ENCODE peak calls at places on chromosomes 11 and 22, in eight cellular contexts. T is HFF-Myc, S is neural crest cell, B is tibial nerve, K is left ventricle myocardium inferior, O is left lung, L is fibroblast of mammary gland, P is cardiac fibroblast. U is an unnamed sample.

GRCh38 chr11:57781529-57781943 is 19.9 kb downstream of the CTNND1 start:
- DNase-seq in O (no peak), B (no peak), L (peak; percentile 45), S (no peak), T (no peak), K (no peak), P (peak; percentile 42), U (no peak)

GRCh38 chr11:475941-476340 is 25.9 kb downstream of the PTDSS2 start:
- DNase-seq in P (no peak), K (no peak), S (no peak), T (no peak), B (no peak), O (no peak), L (no peak), U (no peak)

GRCh38 chr11:104897891-104898684 is at the start of gene CASP12:
- DNase-seq in L (no peak), P (no peak), O (no peak), T (no peak), B (no peak), K (no peak), S (no peak), U (no peak)

GRCh38 chr11:120539681-120540369 is 28.3 kb downstream of the GRIK4 start:
- DNase-seq in B (no peak), O (no peak), S (no peak), L (peak; percentile 33), P (peak; percentile 31), T (no peak), K (no peak), U (no peak)

GRCh38 chr22:28187612-28188011 is 268.6 kb upstream of the PITPNB start:
- DNase-seq in B (no peak), L (no peak), S (no peak), O (no peak), P (no peak), T (no peak), K (no peak), U (no peak)

GRCh38 chr11:112769170-112769569 is 192.1 kb upstream of the NCAM1 start:
- DNase-seq in T (no peak), O (no peak), P (no peak), S (no peak), K (no peak), B (no peak), L (no peak), U (no peak)

GRCh38 chr11:77046060-77046501 is 11.9 kb downstream of the B3GNT6 start:
- DNase-seq in L (peak; percentile 5), O (peak; percentile 88), T (no peak), B (no peak), K (no peak), P (peak; percentile 20), S (peak; percentile 66), U (no peak)

GRCh38 chr22:24128631-24129601 is 52.4 kb upstream of the SUSD2 start:
- DNase-seq in T (no peak), P (no peak), S (no peak), B (no peak), O (peak; percentile 39), L (no peak), K (peak; percentile 8), U (no peak)

GRCh38 chr11:57240007-57240406 is 3.0 kb upstream of the APLNR start:
- DNase-seq in S (no peak), T (no peak), B (no peak), K (no peak), L (no peak), O (no peak), P (no peak), U (no peak)

GRCh38 chr11:78331711-78332110 is 85.9 kb downstream of the GAB2 start:
- DNase-seq in B (no peak), O (no peak), K (no peak), T (no peak), P (no peak), S (peak; percentile 37), L (no peak), U (no peak)

GRCh38 chr22:40819741-40820140 is 595 bp upstream of the SLC25A17 start:
- DNase-seq in K (no peak), O (no peak), T (no peak), L (peak; percentile 49), S (no peak), B (no peak), P (peak; percentile 52), U (no peak)

GRCh38 chr11:126989942-126990715 is 10.4 kb downstream of the KIRREL3 start:
- DNase-seq in O (peak; percentile 87), S (peak; percentile 82), L (peak; percentile 62), K (peak; percentile 62), P (peak; percentile 69), B (peak; percentile 65), T (peak; percentile 32), U (peak; percentile 46)

DNA sequence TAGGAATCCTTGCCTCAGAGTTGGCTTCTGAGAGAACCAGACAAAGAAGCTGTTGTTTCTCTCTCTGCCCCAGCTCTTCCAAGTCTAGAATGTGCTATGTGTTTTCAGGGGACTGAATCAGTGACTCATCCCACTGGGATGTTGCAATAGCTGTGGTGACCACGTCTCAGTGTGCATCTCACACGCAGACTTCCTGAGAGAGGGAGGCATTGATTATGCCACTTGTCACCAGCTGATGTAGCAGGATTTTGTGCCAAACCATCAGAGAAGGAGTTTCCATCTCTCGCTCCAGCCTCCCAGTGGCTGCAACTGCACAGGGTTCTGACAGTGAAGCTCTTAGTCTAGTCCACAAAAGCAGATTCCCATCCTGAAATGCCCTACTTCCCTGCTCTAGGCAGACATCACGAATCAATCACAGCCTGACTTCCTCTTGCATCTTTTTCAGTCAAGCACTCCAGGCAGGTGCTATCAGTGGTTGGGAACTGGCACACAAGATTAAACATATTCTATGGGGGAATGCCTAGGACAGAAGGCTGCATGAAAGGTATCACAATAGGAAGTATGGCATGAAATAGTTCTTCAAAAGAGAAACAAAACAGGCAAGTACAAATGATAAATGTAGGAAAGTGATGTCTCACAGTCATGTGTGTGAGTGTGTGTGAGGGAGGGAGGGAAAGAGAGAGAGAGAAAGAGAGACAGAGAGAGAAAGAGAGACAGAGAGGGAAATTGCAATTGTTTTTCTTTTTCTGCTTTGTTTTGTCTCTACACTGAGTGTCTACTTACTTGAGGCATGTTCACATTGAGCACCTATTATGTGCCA is 456.0 kb downstream of the MIAT start:
- DNase-seq in L (peak; percentile 89), P (peak; percentile 94), T (peak; percentile 84), S (peak; percentile 28), K (peak; percentile 60), O (no peak), B (peak; percentile 79), U (no peak)
- TF ChIP-seq CTCF in L (no peak), P (peak; percentile 7), T (no peak), S (no peak), K (peak; percentile 15), O (no peak), B (no peak), U (no peak)

GRCh38 chr22:46036558-46037408 is 59.8 kb upstream of the WNT7B start:
- DNase-seq in T (no peak), S (no peak), P (peak; percentile 23), O (no peak), K (no peak), B (no peak), L (peak; percentile 39), U (no peak)
- TF ChIP-seq CTCF in T (peak; percentile 24), S (no peak), P (peak; percentile 3), O (no peak), K (peak; percentile 18), B (no peak), L (peak; percentile 5), U (no peak)

GRCh38 chr11:67543585-67543984 is 20.3 kb upstream of the CABP2 start:
- DNase-seq in O (no peak), P (no peak), S (no peak), B (no peak), L (no peak), K (no peak), T (no peak), U (no peak)

GRCh38 chr11:67546852-67547251 is 23.6 kb upstream of the CABP2 start:
- DNase-seq in T (no peak), S (no peak), P (no peak), B (no peak), L (no peak), K (no peak), O (no peak), U (no peak)

GRCh38 chr11:67544591-67545242 is 21.5 kb upstream of the CABP2 start:
- DNase-seq in S (no peak), L (no peak), T (no peak), P (peak; percentile 6), O (no peak), B (no peak), K (no peak), U (no peak)

GRCh38 chr11:67542971-67543370 is 19.7 kb upstream of the CABP2 start:
- DNase-seq in T (no peak), K (no peak), S (no peak), O (no peak), B (no peak), L (no peak), P (no peak), U (no peak)

DNA sequence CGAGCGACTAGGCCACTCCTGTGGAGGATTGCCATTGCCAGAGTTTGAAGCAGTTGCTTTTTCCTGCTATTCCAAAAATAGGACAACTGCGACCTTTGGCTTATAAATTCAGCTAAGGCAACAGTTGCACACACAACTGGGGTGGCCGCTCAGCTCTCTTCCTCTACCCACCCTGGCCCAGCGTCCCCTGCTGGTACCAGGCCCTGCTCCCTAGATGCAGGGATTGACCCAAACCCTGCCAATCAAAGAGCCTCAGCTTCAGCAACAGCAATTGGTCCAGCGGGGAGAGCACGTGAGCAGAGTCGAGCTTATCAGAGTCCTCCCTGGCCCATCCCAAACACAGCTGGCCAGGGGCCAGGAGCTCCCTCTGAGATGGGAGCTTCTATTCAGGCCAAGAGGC is 22.0 kb upstream of the CABP2 start:
- DNase-seq in O (no peak), T (no peak), P (no peak), S (no peak), L (no peak), K (peak; percentile 56), B (no peak), U (no peak)
- TF ChIP-seq CTCF in O (no peak), T (no peak), P (no peak), S (no peak), L (no peak), K (peak; percentile 46), B (no peak), U (no peak)

GRCh38 chr22:47517062-47517461 is 754.6 kb downstream of the TBC1D22A start:
- DNase-seq in L (no peak), O (no peak), P (no peak), S (no peak), B (no peak), T (no peak), K (no peak), U (no peak)

GRCh38 chr22:47512617-47513016 is 750.2 kb downstream of the TBC1D22A start:
- DNase-seq in K (no peak), S (no peak), P (no peak), T (no peak), L (no peak), O (no peak), B (no peak), U (no peak)

DNA sequence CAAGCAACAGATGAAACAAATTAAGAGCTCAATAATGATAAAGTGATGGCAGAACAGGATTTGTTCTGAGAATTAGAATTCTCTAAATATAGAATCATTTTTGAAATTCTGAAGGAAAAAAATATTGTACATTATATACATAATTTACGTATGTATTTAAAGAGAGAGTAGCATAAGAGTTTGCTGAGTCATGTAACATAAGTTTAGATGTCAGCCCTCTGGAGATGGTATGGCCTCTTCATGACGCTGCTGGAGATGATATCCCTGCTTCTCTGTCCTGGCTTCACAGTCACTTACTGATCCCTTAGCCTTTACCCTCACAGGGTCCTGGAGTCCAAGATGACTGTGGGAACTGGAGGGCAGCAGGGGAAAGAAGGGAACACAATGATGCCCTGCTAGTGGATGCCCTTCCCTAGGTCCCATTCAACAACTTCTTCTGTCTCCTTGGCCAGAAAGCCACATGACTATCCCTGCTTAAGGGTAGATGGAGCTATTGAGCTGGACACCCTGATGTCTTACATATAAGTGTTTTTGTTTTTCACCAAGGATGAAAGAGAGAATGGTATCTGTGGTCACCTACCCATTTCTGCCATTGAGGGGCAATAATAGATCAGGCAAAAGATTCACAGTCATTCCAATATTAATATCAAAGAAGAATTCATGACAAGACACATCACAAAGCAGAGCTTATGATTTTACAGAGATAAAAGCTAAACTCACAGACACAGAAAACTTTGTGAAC is 753.1 kb downstream of the TBC1D22A start:
- DNase-seq in S (no peak), O (no peak), K (no peak), L (no peak), T (no peak), B (no peak), P (no peak), U (no peak)
- TF ChIP-seq CTCF in S (no peak), O (no peak), K (no peak), L (no peak), T (no peak), B (no peak), P (no peak), U (no peak)

U was measured in AG04450.